ENCODE peak calls at places on chromosomes 12 and 14, in seven cellular contexts. One of them, this sample, is unnamed. For H3K4me1, the result is how much of the 10 kb centered on the place peaks cover.

GRCh38 chr12:31859232-31859977 is 99.8 kb upstream of the RESF1 start:
- DNase-seq in IMR-90: no peak
- DNase-seq in mesenchymal stem cell: no peak
- DNase-seq in neuronal stem cell: no peak
- DNase-seq in mesendoderm: no peak
- DNase-seq in H1: no peak
- DNase-seq in H9: no peak
- DNase-seq in this sample: no peak

GRCh38 chr14:101065246-101065645 is 161.7 kb upstream of the RTL1 start:
- DNase-seq in IMR-90: no peak
- DNase-seq in mesenchymal stem cell: no peak
- DNase-seq in neuronal stem cell: no peak
- DNase-seq in mesendoderm: no peak
- DNase-seq in H1: no peak
- DNase-seq in H9: no peak
- DNase-seq in this sample: no peak

GRCh38 chr14:42090122-42090521 is 483.4 kb downstream of the LRFN5 start:
- DNase-seq in IMR-90: no peak
- DNase-seq in mesenchymal stem cell: no peak
- DNase-seq in neuronal stem cell: no peak
- DNase-seq in mesendoderm: no peak
- DNase-seq in H1: no peak
- DNase-seq in H9: no peak
- DNase-seq in this sample: no peak

GRCh38 chr14:92597873-92598548 is 84.4 kb downstream of the RIN3 start:
- DNase-seq in IMR-90: no peak
- DNase-seq in mesenchymal stem cell: no peak
- DNase-seq in neuronal stem cell: no peak
- DNase-seq in mesendoderm: no peak
- DNase-seq in H1: no peak
- DNase-seq in H9: no peak
- DNase-seq in this sample: no peak

GRCh38 chr12:15336772-15337553 is 14.7 kb downstream of the PTPRO start:
- DNase-seq in IMR-90: peak
- DNase-seq in mesenchymal stem cell: peak
- DNase-seq in neuronal stem cell: no peak
- DNase-seq in mesendoderm: no peak
- DNase-seq in H1: no peak
- DNase-seq in H9: no peak
- DNase-seq in this sample: peak

GRCh38 chr12:11962795-11963347 is 107.9 kb upstream of the BCL2L14 start:
- DNase-seq in IMR-90: no peak
- DNase-seq in mesenchymal stem cell: no peak
- DNase-seq in neuronal stem cell: no peak
- DNase-seq in mesendoderm: no peak
- DNase-seq in H1: no peak
- DNase-seq in H9: no peak
- DNase-seq in this sample: no peak

GRCh38 chr14:61256826-61257468 is 24.2 kb downstream of the TMEM30B start:
- DNase-seq in IMR-90: no peak
- DNase-seq in mesenchymal stem cell: no peak
- DNase-seq in neuronal stem cell: no peak
- DNase-seq in mesendoderm: no peak
- DNase-seq in H1: no peak
- DNase-seq in H9: no peak
- DNase-seq in this sample: no peak

GRCh38 chr12:121456551-121456950 is 56.6 kb downstream of the RNF34 start:
- DNase-seq in IMR-90: no peak
- DNase-seq in mesenchymal stem cell: peak
- DNase-seq in neuronal stem cell: no peak
- DNase-seq in mesendoderm: peak
- DNase-seq in H1: no peak
- DNase-seq in H9: no peak
- DNase-seq in this sample: peak

GRCh38 chr14:24679248-24680085 is 45.5 kb upstream of the GZMB start:
- DNase-seq in IMR-90: no peak
- DNase-seq in mesenchymal stem cell: no peak
- DNase-seq in neuronal stem cell: no peak
- DNase-seq in mesendoderm: peak
- DNase-seq in H1: no peak
- DNase-seq in H9: no peak
- DNase-seq in this sample: no peak

GRCh38 chr14:92846162-92846897 is 52.2 kb downstream of the GOLGA5 start:
- DNase-seq in IMR-90: peak
- DNase-seq in mesenchymal stem cell: peak
- DNase-seq in neuronal stem cell: no peak
- DNase-seq in mesendoderm: no peak
- DNase-seq in H1: no peak
- DNase-seq in H9: no peak
- DNase-seq in this sample: peak

GRCh38 chr12:49088932-49089330 is 5.7 kb downstream of the DHH start:
- DNase-seq in IMR-90: no peak
- DNase-seq in mesenchymal stem cell: no peak
- DNase-seq in neuronal stem cell: no peak
- DNase-seq in mesendoderm: no peak
- DNase-seq in H1: no peak
- DNase-seq in H9: no peak
- DNase-seq in this sample: no peak

GRCh38 chr12:42638697-42639096 is 49.2 kb upstream of the PRICKLE1 start:
- DNase-seq in IMR-90: no peak
- DNase-seq in mesenchymal stem cell: no peak
- DNase-seq in neuronal stem cell: no peak
- DNase-seq in mesendoderm: peak
- DNase-seq in H1: no peak
- DNase-seq in H9: no peak
- DNase-seq in this sample: no peak

GRCh38 chr14:63897706-63898105 is 44.9 kb downstream of the SYNE2 start:
- DNase-seq in IMR-90: peak
- DNase-seq in mesenchymal stem cell: peak
- DNase-seq in neuronal stem cell: no peak
- DNase-seq in mesendoderm: no peak
- DNase-seq in H1: no peak
- DNase-seq in H9: no peak
- DNase-seq in this sample: peak

GRCh38 chr14:100067971-100068959 is 3.0 kb downstream of the EVL start:
- DNase-seq in IMR-90: peak
- DNase-seq in mesenchymal stem cell: no peak
- DNase-seq in neuronal stem cell: no peak
- DNase-seq in mesendoderm: peak
- DNase-seq in H1: no peak
- DNase-seq in H9: no peak
- DNase-seq in this sample: peak

GRCh38 chr12:53098982-53099651 is 1.6 kb downstream of the IGFBP6 start:
- DNase-seq in IMR-90: peak
- DNase-seq in mesenchymal stem cell: peak
- DNase-seq in neuronal stem cell: peak
- DNase-seq in mesendoderm: peak
- DNase-seq in H1: peak
- DNase-seq in H9: peak
- DNase-seq in this sample: peak

DNA sequence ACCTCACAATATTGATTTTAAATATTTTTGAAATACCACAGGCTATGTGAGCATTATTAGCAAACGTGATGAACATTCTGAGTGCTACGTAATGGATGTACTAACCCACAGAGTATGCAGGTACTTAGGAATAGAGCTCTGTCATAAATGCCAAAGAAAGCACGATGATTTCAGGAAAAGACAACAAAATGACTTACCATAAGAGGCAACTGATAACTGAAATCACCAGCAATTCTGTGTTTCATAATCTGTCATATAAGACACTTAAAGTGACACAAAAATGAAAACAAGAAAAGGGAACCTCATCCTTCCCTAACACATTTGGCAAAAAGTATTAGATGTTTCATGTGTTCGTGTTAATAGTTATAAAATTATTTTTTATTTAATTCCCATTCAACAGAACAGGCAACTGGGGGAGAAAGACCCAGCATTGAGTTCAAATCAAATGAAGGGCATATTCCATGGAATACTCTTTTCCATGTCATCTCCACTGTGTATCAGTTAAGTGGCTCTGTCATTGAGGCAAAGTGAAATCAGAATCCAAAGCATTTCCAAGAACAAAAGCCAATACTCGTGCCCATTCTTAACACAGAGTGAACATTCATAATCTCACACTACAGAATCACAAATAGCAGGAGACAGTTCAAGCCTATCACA is 30.4 kb downstream of the ARMH4 start:
- DNase-seq in IMR-90: no peak
- DNase-seq in mesenchymal stem cell: no peak
- DNase-seq in neuronal stem cell: no peak
- DNase-seq in mesendoderm: no peak
- DNase-seq in H1: no peak
- DNase-seq in H9: no peak
- DNase-seq in this sample: no peak
- H2BK120ac ChIP-seq in IMR-90: no peak
- H2BK120ac ChIP-seq in mesenchymal stem cell: no peak
- H2BK120ac ChIP-seq in neuronal stem cell: no peak
- H2BK120ac ChIP-seq in mesendoderm: no peak
- H2BK120ac ChIP-seq in H1: no peak
- H2BK120ac ChIP-seq in H9: no peak
- H2BK120ac ChIP-seq in this sample: no peak

GRCh38 chr12:54426690-54427089 is 7.6 kb upstream of the ITGA5 start:
- DNase-seq in IMR-90: no peak
- DNase-seq in mesenchymal stem cell: no peak
- DNase-seq in neuronal stem cell: no peak
- DNase-seq in mesendoderm: no peak
- DNase-seq in H1: no peak
- DNase-seq in H9: no peak
- DNase-seq in this sample: no peak

GRCh38 chr12:54429014-54429471 is 10.0 kb upstream of the ITGA5 start:
- DNase-seq in IMR-90: no peak
- DNase-seq in mesenchymal stem cell: no peak
- DNase-seq in neuronal stem cell: no peak
- DNase-seq in mesendoderm: no peak
- DNase-seq in H1: no peak
- DNase-seq in H9: no peak
- DNase-seq in this sample: peak

GRCh38 chr12:54425696-54426095 is 6.6 kb upstream of the ITGA5 start:
- DNase-seq in IMR-90: no peak
- DNase-seq in mesenchymal stem cell: no peak
- DNase-seq in neuronal stem cell: no peak
- DNase-seq in mesendoderm: no peak
- DNase-seq in H1: no peak
- DNase-seq in H9: peak
- DNase-seq in this sample: no peak

GRCh38 chr12:54430471-54431075 is 11.5 kb upstream of the ITGA5 start:
- DNase-seq in IMR-90: no peak
- DNase-seq in mesenchymal stem cell: peak
- DNase-seq in neuronal stem cell: no peak
- DNase-seq in mesendoderm: no peak
- DNase-seq in H1: no peak
- DNase-seq in H9: no peak
- DNase-seq in this sample: peak

DNA sequence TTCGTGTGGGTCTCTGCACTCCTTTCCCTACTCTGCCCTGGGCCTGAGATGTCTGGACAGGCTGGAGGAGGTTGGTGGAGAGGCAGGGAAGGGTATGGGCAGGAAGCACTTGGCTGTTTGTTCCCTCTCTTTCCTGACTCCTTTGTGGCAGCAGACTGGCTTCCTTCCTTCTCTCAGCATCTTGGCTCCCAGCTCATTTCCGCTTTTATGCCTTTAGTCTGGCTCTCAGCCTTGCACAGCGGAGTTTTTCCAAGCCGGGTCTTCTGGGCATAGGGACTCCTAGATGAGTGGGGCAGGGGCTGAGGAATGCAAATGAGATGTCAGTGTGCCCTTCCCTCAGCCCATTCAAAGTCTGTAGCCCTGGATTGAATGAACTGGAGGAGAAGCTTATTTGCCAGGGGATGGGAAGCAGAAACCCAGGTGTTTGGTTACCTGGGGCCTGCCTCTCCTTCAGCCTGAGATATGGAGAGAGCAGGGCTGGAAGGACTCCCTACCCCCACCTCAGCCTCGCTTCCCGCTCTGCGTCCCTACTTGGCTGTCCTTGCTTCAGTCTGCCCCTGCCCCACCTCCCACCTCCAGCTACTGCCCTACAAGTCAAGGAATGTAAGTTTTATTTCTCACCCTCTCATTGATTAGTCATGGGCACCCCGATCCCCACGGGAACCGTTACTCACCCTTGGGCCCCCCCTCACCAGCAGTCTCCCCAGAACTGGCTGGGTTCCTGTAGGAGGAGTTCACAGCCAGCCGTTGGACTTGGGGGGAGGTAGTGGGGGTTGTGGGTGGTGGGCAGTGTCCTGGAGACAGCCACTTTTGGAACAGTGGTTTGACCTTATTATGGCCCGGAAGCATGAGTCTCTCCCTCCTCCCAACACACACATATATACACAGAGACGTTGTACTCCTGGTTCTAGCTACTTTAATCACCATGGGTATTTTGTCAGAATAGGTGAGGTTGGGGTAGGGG is 9.3 kb upstream of the ITGA5 start:
- DNase-seq in IMR-90: peak
- DNase-seq in mesenchymal stem cell: peak
- DNase-seq in neuronal stem cell: no peak
- DNase-seq in mesendoderm: no peak
- DNase-seq in H1: no peak
- DNase-seq in H9: peak
- DNase-seq in this sample: no peak
- H3K4me1 ChIP-seq in IMR-90: under half
- H3K4me1 ChIP-seq in mesenchymal stem cell: under half
- H3K4me1 ChIP-seq in neuronal stem cell: under half
- H3K4me1 ChIP-seq in mesendoderm: under half
- H3K4me1 ChIP-seq in H1: under half
- H3K4me1 ChIP-seq in H9: under half
- H3K4me1 ChIP-seq in this sample: under half

GRCh38 chr14:91163316-91163715 is 49.4 kb downstream of the DGLUCY start:
- DNase-seq in IMR-90: no peak
- DNase-seq in mesenchymal stem cell: no peak
- DNase-seq in neuronal stem cell: no peak
- DNase-seq in mesendoderm: no peak
- DNase-seq in H1: no peak
- DNase-seq in H9: no peak
- DNase-seq in this sample: no peak
- H3K18ac ChIP-seq in IMR-90: no peak
- H3K18ac ChIP-seq in mesenchymal stem cell: no peak
- H3K18ac ChIP-seq in neuronal stem cell: no peak
- H3K18ac ChIP-seq in mesendoderm: no peak
- H3K18ac ChIP-seq in H1: no peak
- H3K18ac ChIP-seq in H9: no peak
- H3K18ac ChIP-seq in this sample: no peak

DNA sequence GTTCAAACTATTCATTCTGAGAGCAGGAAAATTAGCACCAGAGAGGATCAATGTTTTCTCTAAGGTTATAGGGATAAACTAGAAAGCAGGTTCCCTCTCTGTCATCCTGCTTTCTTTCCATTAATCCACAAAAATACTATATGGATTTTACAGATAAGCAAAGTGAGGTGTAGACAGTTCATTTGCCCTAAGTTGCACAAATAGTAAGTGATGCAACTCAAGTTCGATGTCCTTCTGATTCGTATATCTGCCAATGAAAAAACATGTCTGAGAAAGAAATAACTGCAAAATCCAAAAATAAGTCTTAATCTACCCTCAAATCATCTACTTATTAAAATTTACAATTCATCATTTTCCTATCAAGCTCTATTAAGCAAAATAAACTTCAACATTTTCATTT is 254.6 kb upstream of the USP15 start:
- DNase-seq in IMR-90: no peak
- DNase-seq in mesenchymal stem cell: no peak
- DNase-seq in neuronal stem cell: no peak
- DNase-seq in mesendoderm: no peak
- DNase-seq in H1: no peak
- DNase-seq in H9: no peak
- DNase-seq in this sample: no peak
- H2BK120ac ChIP-seq in IMR-90: no peak
- H2BK120ac ChIP-seq in mesenchymal stem cell: no peak
- H2BK120ac ChIP-seq in neuronal stem cell: no peak
- H2BK120ac ChIP-seq in mesendoderm: no peak
- H2BK120ac ChIP-seq in H1: no peak
- H2BK120ac ChIP-seq in H9: no peak
- H2BK120ac ChIP-seq in this sample: no peak

GRCh38 chr12:118061876-118062791 is 1.2 kb upstream of the WSB2 start:
- DNase-seq in IMR-90: peak
- DNase-seq in mesenchymal stem cell: peak
- DNase-seq in neuronal stem cell: peak
- DNase-seq in mesendoderm: peak
- DNase-seq in H1: no peak
- DNase-seq in H9: peak
- DNase-seq in this sample: peak
- H3K4me1 ChIP-seq in IMR-90: under half
- H3K4me1 ChIP-seq in mesenchymal stem cell: under half
- H3K4me1 ChIP-seq in neuronal stem cell: under half
- H3K4me1 ChIP-seq in mesendoderm: under half
- H3K4me1 ChIP-seq in H1: under half
- H3K4me1 ChIP-seq in H9: under half
- H3K4me1 ChIP-seq in this sample: under half